ENCODE peak calls at places on chromosomes 7 and 10, in nine cellular contexts. T is hippocampal formation; F is esophagus muscularis mucosa; E is astrocyte of the spinal cord; A is activated CD4-positive, alpha-beta memory T cell treated with anti-CD3 and anti-CD28 coated beads, Interleukin-2, amount 10 ng/mL, durations not matched to agents 7 days and 5 days; Y is activated CD4-positive, alpha-beta T cell treated with anti-CD3 and anti-CD28 coated beads, Interleukin-2, amount 50 U/mL, for 1 hour; R is stromal cell of bone marrow; B is HFFc6; Z is Ammon's horn. H is an unnamed sample.

GRCh38 chr10:131926743-131927595 is 26.2 kb downstream of the PPP2R2D start:
- DNase-seq in F (no peak), E (no peak), T (no peak), A (no peak), R (no peak), B (no peak), Z (no peak), Y (no peak), H (no peak)

GRCh38 chr7:87852306-87852705 is 23.9 kb downstream of the SLC25A40 start:
- DNase-seq in B (no peak), R (no peak), T (no peak), E (no peak), F (no peak), Z (no peak), Y (no peak), A (no peak), H (no peak)

GRCh38 chr7:27400168-27400567 is 157.6 kb downstream of the EVX1 start:
- DNase-seq in R (no peak), E (no peak), F (no peak), A (no peak), T (no peak), B (no peak), Z (no peak), Y (no peak), H (no peak)

GRCh38 chr7:130071701-130072622 is 1.6 kb downstream of the KLHDC10 start:
- DNase-seq in Y (peak; percentile 43), E (peak; percentile 88), R (peak; percentile 77), Z (peak; percentile 93), A (peak; percentile 59), B (peak; percentile 78), F (no peak), T (peak; percentile 91), H (peak; percentile 83)

GRCh38 chr7:29794959-29795629 is 11.2 kb upstream of the WIPF3 start:
- DNase-seq in R (no peak), Y (no peak), E (no peak), B (no peak), A (no peak), F (peak; percentile 29), T (no peak), Z (no peak), H (no peak)

GRCh38 chr7:25515876-25516275 is 287.6 kb upstream of the NPVF start:
- DNase-seq in B (no peak), R (no peak), Y (no peak), F (no peak), T (no peak), A (no peak), E (no peak), Z (no peak), H (no peak)

GRCh38 chr7:95843286-95843685 is 70.9 kb downstream of the DYNC1I1 start:
- DNase-seq in F (no peak), A (no peak), R (peak; percentile 13), E (no peak), Y (no peak), T (no peak), B (no peak), Z (no peak), H (no peak)

GRCh38 chr7:54664235-54665228 is 94.5 kb downstream of the SEC61G start:
- DNase-seq in Y (no peak), R (no peak), B (peak; percentile 0), F (no peak), T (peak; percentile 49), A (no peak), E (peak; percentile 15), Z (peak; percentile 71), H (peak; percentile 37)